ENCODE peak calls at places on chromosomes 16 and 17, in four cellular contexts. L, N, C and A are unnamed samples.

GRCh38 chr17:82013341-82013740 is 9.3 kb downstream of the CENPX start:
- DNase-seq in L (no peak), N (no peak), C (no peak), A (no peak)

GRCh38 chr17:38590988-38591758 is 14.6 kb downstream of the SRCIN1 start:
- DNase-seq in L (no peak), N (no peak), C (no peak), A (no peak)

GRCh38 chr16:87325480-87325879 is 8.3 kb upstream of the C16orf95 start:
- DNase-seq in L (no peak), N (no peak), C (no peak), A (no peak)

GRCh38 chr16:23991044-23991443 is 155.3 kb downstream of the PRKCB start:
- DNase-seq in L (no peak), N (no peak), C (no peak), A (no peak)

GRCh38 chr17:78369791-78370381 is 8.6 kb upstream of the PGS1 start:
- DNase-seq in L (no peak), N (no peak), C (no peak), A (no peak)

GRCh38 chr16:47079883-47080282 is 63.9 kb downstream of the NETO2 start:
- DNase-seq in L (no peak), N (no peak), C (no peak), A (no peak)

GRCh38 chr17:78113804-78114785 is 14.5 kb downstream of the TMC6 start:
- DNase-seq in L (no peak), N (no peak), C (no peak), A (no peak)

GRCh38 chr17:50048146-50048720 is 7.7 kb upstream of the ITGA3 start:
- DNase-seq in L (no peak), N (no peak), C (no peak), A (no peak)

GRCh38 chr17:67606896-67607604 is 110.7 kb upstream of the NOL11 start:
- DNase-seq in L (no peak), N (no peak), C (no peak), A (no peak)

GRCh38 chr16:73384561-73384960 is 336.6 kb upstream of the ZFHX3 start:
- DNase-seq in L (no peak), N (no peak), C (no peak), A (no peak)

GRCh38 chr16:843771-844170 is 43.2 kb upstream of the GNG13 start:
- DNase-seq in L (no peak), N (no peak), C (no peak), A (no peak)

GRCh38 chr16:86424968-86425367 is 85.4 kb upstream of the FOXF1 start:
- DNase-seq in L (no peak), N (no peak), C (no peak), A (no peak)

GRCh38 chr17:7355053-7355452 is at the start of gene TMEM95:
- DNase-seq in L (no peak), N (no peak), C (no peak), A (no peak)

GRCh38 chr16:89925596-89926079 is 2.5 kb downstream of the TUBB3 start:
- DNase-seq in L (no peak), N (no peak), C (no peak), A (peak; percentile 53)

GRCh38 chr17:65558683-65559311 is 2.7 kb downstream of the AXIN2 start:
- DNase-seq in L (no peak), N (no peak), C (no peak), A (peak; percentile 32)

GRCh38 chr16:82260212-82260795 is 90.3 kb upstream of the MPHOSPH6 start:
- DNase-seq in L (no peak), N (no peak), C (no peak), A (no peak)

GRCh38 chr17:15659236-15659635 is 24.9 kb downstream of the TRIM16 start:
- DNase-seq in L (no peak), N (no peak), C (no peak), A (no peak)

GRCh38 chr17:9016941-9017552 is 4.3 kb upstream of the NTN1 start:
- DNase-seq in L (no peak), N (no peak), C (no peak), A (no peak)

GRCh38 chr16:69111216-69111615 is 5.8 kb downstream of the HAS3 start:
- DNase-seq in L (no peak), N (no peak), C (no peak), A (no peak)

GRCh38 chr17:40607641-40608040 is 40.0 kb downstream of the SMARCE1 start:
- DNase-seq in L (no peak), N (no peak), C (no peak), A (no peak)

GRCh38 chr17:4881761-4882555 is 17.4 kb upstream of the C17orf107 start:
- DNase-seq in L (peak; percentile 70), N (peak; percentile 89), C (peak; percentile 69), A (peak; percentile 85)

GRCh38 chr16:67562526-67562917 is at the start of gene CTCF:
- DNase-seq in L (peak; percentile 84), N (no peak), C (peak; percentile 89), A (peak; percentile 75)

GRCh38 chr16:75996491-75996890 is 270.2 kb upstream of the CPHXL start:
- DNase-seq in L (no peak), N (no peak), C (no peak), A (no peak)

GRCh38 chr17:36939059-36939943 is 2.0 kb downstream of the LHX1 start:
- DNase-seq in L (no peak), N (no peak), C (no peak), A (no peak)
- TF ChIP-seq JUN in L (no peak), N (no peak), C (no peak), A (no peak)

GRCh38 chr17:13931752-13932477 is 137.4 kb upstream of the COX10 start:
- DNase-seq in L (no peak), N (no peak), C (no peak), A (peak; percentile 21)
- TF ChIP-seq JUN in L (no peak), N (no peak), C (no peak), A (no peak)

DNA sequence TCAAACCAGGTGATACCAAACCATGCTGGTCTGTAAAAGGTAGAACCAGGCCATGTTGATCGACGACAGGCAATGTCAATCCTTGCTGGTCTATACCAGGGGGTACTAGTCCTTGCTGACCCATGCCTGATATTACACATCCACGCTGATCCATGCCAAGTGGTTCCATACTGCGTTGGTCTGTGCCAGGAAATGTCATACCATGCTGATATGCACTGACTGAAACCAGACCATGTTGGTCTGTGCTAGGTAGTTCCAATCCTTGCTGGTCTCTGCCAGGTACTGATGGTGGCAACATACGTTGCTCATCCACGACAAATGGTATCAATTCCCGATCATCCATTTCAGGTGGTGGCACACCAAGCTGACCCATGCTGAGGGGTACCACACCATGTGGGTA is 15.0 kb downstream of the QRICH2 start:
- DNase-seq in L (no peak), N (no peak), C (no peak), A (no peak)
- TF ChIP-seq JUN in L (no peak), N (no peak), C (no peak), A (no peak)

GRCh38 chr17:72671034-72671433 is 421.5 kb downstream of the SLC39A11 start:
- DNase-seq in L (no peak), N (no peak), C (peak; percentile 6), A (no peak)
- TF ChIP-seq JUN in L (no peak), N (no peak), C (no peak), A (no peak)

GRCh38 chr17:45293413-45294211 is 23.2 kb downstream of the MAP3K14 start:
- DNase-seq in L (peak; percentile 97), N (no peak), C (peak; percentile 62), A (no peak)
- TF ChIP-seq JUN in L (peak; percentile 77), N (no peak), C (no peak), A (no peak)